ENCODE peak calls at places on chromosomes 3 and 15, in eight cellular contexts. S is stimulated activated CD4-positive, alpha-beta T cell treated with anti-CD3 and anti-CD28 coated beads, Interleukin-12 subunit alpha, Interleukin-12 subunit beta, amount 100 ng/mL, for 24 hours; D is small intestine; W is HTR-8/SVneo; R is NCI-H345; Q is CD8-positive, alpha-beta T cell; J is T-helper 9 cell; F is ecto neural progenitor cell. Z is an unnamed sample.

GRCh38 chr3:134355416-134355815 is 18.8 kb downstream of the AMOTL2 start:
- DNase-seq in S (no peak), D (no peak), W (no peak), R (no peak), Q (no peak), J (no peak), F (no peak), Z (no peak)

GRCh38 chr15:70154440-70155347 is 57.0 kb upstream of the TLE3 start:
- DNase-seq in S (no peak), D (peak; percentile 98), W (no peak), R (no peak), Q (no peak), J (no peak), F (no peak), Z (no peak)

GRCh38 chr15:80055933-80056332 is 3.5 kb upstream of the ZFAND6 start:
- DNase-seq in S (no peak), D (no peak), W (no peak), R (no peak), Q (no peak), J (no peak), F (no peak), Z (no peak)

GRCh38 chr3:134803051-134803505 is 8.0 kb downstream of the EPHB1 start:
- DNase-seq in S (no peak), D (no peak), W (no peak), R (no peak), Q (no peak), J (no peak), F (no peak), Z (no peak)

GRCh38 chr3:184712579-184713355 is 903 bp upstream of the MAGEF1 start:
- DNase-seq in S (no peak), D (no peak), W (no peak), R (no peak), Q (no peak), J (no peak), F (no peak), Z (peak; percentile 27)

GRCh38 chr3:158649791-158650190 is 5.5 kb downstream of the GFM1 start:
- DNase-seq in S (no peak), D (no peak), W (no peak), R (no peak), Q (no peak), J (no peak), F (no peak), Z (no peak)

GRCh38 chr3:24477090-24477656 is 17.5 kb downstream of the THRB start:
- DNase-seq in S (no peak), D (no peak), W (no peak), R (no peak), Q (no peak), J (no peak), F (no peak), Z (no peak)

GRCh38 chr3:180402463-180403073 is 199.4 kb upstream of the TTC14 start:
- DNase-seq in S (no peak), D (no peak), W (no peak), R (no peak), Q (no peak), J (no peak), F (no peak), Z (no peak)

GRCh38 chr3:127366383-127366782 is 78.5 kb upstream of the PRR20G start:
- DNase-seq in S (no peak), D (peak; percentile 7), W (no peak), R (no peak), Q (no peak), J (no peak), F (no peak), Z (peak; percentile 17)

GRCh38 chr15:71807125-71807629 is 3.2 kb upstream of the NR2E3 start:
- DNase-seq in S (no peak), D (no peak), W (no peak), R (no peak), Q (no peak), J (no peak), F (peak; percentile 81), Z (peak; percentile 24)

GRCh38 chr15:53627279-53627678 is 132.2 kb downstream of the WDR72 start:
- DNase-seq in S (no peak), D (no peak), W (no peak), R (no peak), Q (no peak), J (no peak), F (no peak), Z (no peak)

GRCh38 chr3:152299243-152299976 is 30.7 kb downstream of the MBNL1 start:
- DNase-seq in S (no peak), D (no peak), W (no peak), R (no peak), Q (no peak), J (peak; percentile 22), F (no peak), Z (no peak)